ENCODE peak calls at places on chromosomes 4 and X, in four cellular contexts. C is K562, K is IMR-90, X is GM23248. S is an unnamed sample. For H3K4me1, the result is how much of the 10 kb centered on the place peaks cover.

GRCh38 chr4:77817304-77818076 is 1.7 kb downstream of the CNOT6L start:
- DNase-seq in X (peak), C (no peak), K (no peak), S (peak)

GRCh38 chr4:38884254-38884653 is 16.6 kb downstream of the FAM114A1 start:
- DNase-seq in K (no peak), C (no peak), X (no peak), S (peak)

GRCh38 chr4:12965334-12965733 is 518.8 kb downstream of the RAB28 start:
- DNase-seq in X (no peak), K (no peak), C (no peak), S (peak)

GRCh38 chr4:121900132-121900983 is 30.1 kb upstream of the BBS7 start:
- DNase-seq in C (peak), X (peak), K (peak), S (peak)

GRCh38 chrX:97363843-97364242 is 480.1 kb downstream of the RPA4 start:
- DNase-seq in C (no peak), X (no peak), K (no peak), S (no peak)

GRCh38 chr4:106971586-106971985 is 64.5 kb downstream of the DKK2 start:
- DNase-seq in C (no peak), X (no peak), K (no peak), S (no peak)

GRCh38 chrX:38494239-38494823 is 67.0 kb upstream of the TSPAN7 start:
- DNase-seq in C (no peak), K (no peak), X (no peak), S (no peak)

GRCh38 chr4:2036327-2036726 is 22.8 kb upstream of the NAT8L start:
- DNase-seq in X (no peak), K (no peak), C (no peak), S (no peak)

GRCh38 chrX:71911731-71912050 is 1.0 kb downstream of the NHSL2 start:
- DNase-seq in X (peak), C (no peak), K (no peak), S (no peak)

GRCh38 chr4:42326524-42326923 is 70.8 kb upstream of the SHISA3 start:
- DNase-seq in C (no peak), X (no peak), K (no peak), S (no peak)

GRCh38 chrX:134294548-134294947 is 57.6 kb downstream of the CCDC160 start:
- DNase-seq in X (peak), K (peak), C (no peak), S (no peak)

GRCh38 chr4:172666711-172667368 is 501.8 kb upstream of the GALNT7 start:
- DNase-seq in K (peak), X (peak), C (no peak), S (no peak)

GRCh38 chr4:123606946-123607542 is 210.4 kb downstream of the SPRY1 start:
- DNase-seq in K (no peak), X (no peak), C (no peak), S (no peak)

GRCh38 chrX:138748480-138748879 is 37.0 kb upstream of the FGF13 start:
- DNase-seq in X (peak), C (no peak), K (peak), S (peak)

GRCh38 chr4:75048208-75048879 is 115.4 kb downstream of the PARM1 start:
- DNase-seq in X (no peak), C (peak), K (no peak), S (no peak)

GRCh38 chrX:110317079-110317819 is 636 bp downstream of the AMMECR1 start:
- DNase-seq in X (peak), C (no peak), K (no peak), S (peak)

GRCh38 chr4:144861471-144861870 is 215.5 kb downstream of the HHIP start:
- DNase-seq in X (no peak), C (no peak), K (no peak), S (no peak)

GRCh38 chrX:47231167-47231566 is 1.6 kb upstream of the USP11 start:
- DNase-seq in C (no peak), X (no peak), K (no peak), S (no peak)

GRCh38 chr4:8294036-8294435 is 24.5 kb downstream of the HTRA3 start:
- DNase-seq in C (no peak), X (no peak), K (no peak), S (no peak)

GRCh38 chrX:47607091-47607490 is 12.6 kb downstream of the SYN1 start:
- DNase-seq in X (no peak), C (no peak), K (no peak), S (no peak)

GRCh38 chrX:23403849-23404248 is 69.2 kb downstream of the PTCHD1 start:
- DNase-seq in X (no peak), C (no peak), K (no peak), S (no peak)

GRCh38 chrX:9475984-9476383 is 11.1 kb downstream of the TBL1X start:
- DNase-seq in K (no peak), X (no peak), C (no peak), S (no peak)

GRCh38 chrX:133250184-133251080 is 32.3 kb upstream of the TFDP3 start:
- DNase-seq in K (no peak), X (no peak), C (no peak), S (no peak)

GRCh38 chr4:165874799-165875371 is 1.8 kb downstream of the TLL1 start:
- DNase-seq in C (no peak), X (no peak), K (no peak), S (no peak)

GRCh38 chr4:84597450-84597849 is 14.5 kb downstream of the CDS1 start:
- DNase-seq in K (no peak), X (no peak), C (no peak), S (no peak)

GRCh38 chrX:71992711-71993110 is 82.1 kb downstream of the NHSL2 start:
- DNase-seq in X (no peak), K (no peak), C (no peak), S (no peak)

GRCh38 chrX:68921937-68922456 is 93.2 kb downstream of the EFNB1 start:
- DNase-seq in X (no peak), K (no peak), C (no peak), S (no peak)

GRCh38 chr4:176794151-176794550 is 1.4 kb upstream of the VEGFC start:
- DNase-seq in K (peak), C (no peak), X (peak), S (no peak)

GRCh38 chr4:2786794-2787229 is 6.1 kb upstream of the SH3BP2 start:
- DNase-seq in K (no peak), C (no peak), X (no peak), S (no peak)

GRCh38 chr4:152689615-152690501 is 10.1 kb upstream of the TMEM154 start:
- DNase-seq in X (no peak), C (no peak), K (no peak), S (no peak)

GRCh38 chr4:185194924-185195632 is 8.7 kb downstream of the CFAP97 start:
- DNase-seq in C (no peak), K (no peak), X (no peak), S (no peak)

GRCh38 chr4:106690487-106690886 is 321.9 kb upstream of the GIMD1 start:
- DNase-seq in X (peak), C (no peak), K (peak), S (no peak)

GRCh38 chr4:156815717-156816319 is 155.8 kb downstream of the PDGFC start:
- DNase-seq in X (no peak), K (no peak), C (no peak), S (no peak)

GRCh38 chr4:105191621-105192210 is 45.0 kb downstream of the TET2 start:
- DNase-seq in C (no peak), K (peak), X (peak), S (no peak)

GRCh38 chr4:132605551-132605950 is 543.5 kb upstream of the PCDH10 start:
- DNase-seq in K (no peak), C (no peak), X (no peak), S (no peak)

GRCh38 chr4:158371158-158371557 is 150.5 kb upstream of the RXFP1 start:
- DNase-seq in X (peak), K (peak), C (no peak), S (no peak)

GRCh38 chr4:111268769-111269414 is 646.0 kb upstream of the PITX2 start:
- DNase-seq in X (peak), C (no peak), K (peak), S (peak)

GRCh38 chr4:107098403-107098802 is 62.3 kb upstream of the DKK2 start:
- DNase-seq in K (no peak), C (no peak), X (no peak), S (no peak)

DNA sequence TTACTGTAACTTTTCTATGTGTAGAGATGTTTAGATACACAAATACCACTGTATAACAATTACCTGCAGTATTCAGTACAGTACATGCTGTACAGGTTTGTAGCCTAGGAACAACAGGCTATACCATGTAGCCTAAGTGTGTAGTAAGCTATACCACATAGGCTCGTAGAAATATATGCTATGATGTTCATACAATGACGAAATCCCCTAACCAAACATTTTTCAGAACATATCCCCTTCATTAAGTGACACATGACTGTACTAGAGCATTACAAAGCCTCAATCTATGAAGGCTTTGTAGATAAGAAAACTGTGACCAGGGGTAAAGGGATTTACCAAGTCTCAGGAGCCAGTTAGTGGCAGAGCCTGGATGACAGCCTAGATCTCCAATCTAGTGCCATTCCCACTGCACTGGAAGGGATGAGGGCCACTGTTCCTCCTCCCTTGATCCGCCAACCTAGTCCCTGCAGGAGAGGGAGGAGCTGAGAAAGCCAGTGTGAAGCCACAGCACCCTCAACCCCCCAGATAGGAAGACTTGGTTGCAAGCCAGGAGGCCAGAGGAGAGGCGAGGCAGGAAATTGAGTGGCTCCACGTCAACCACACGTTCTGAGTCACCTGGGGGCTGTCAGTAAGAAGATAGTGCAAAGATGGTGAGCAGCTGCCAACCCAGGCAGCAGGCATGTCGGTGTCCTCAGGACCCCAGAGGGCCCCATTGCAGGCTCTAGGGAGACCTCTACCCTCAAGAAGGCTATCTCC is 227.7 kb downstream of the BCOR start:
- DNase-seq in C (peak), X (peak), K (peak), S (no peak)
- H2AFZ ChIP-seq in C (peak), X (no peak), K (peak), S (no peak)

GRCh38 chr4:6914448-6914847 is 4.8 kb downstream of the TBC1D14 start:
- DNase-seq in K (no peak), C (no peak), X (no peak), S (no peak)

GRCh38 chr4:6913350-6913749 is 3.7 kb downstream of the TBC1D14 start:
- DNase-seq in K (no peak), C (no peak), X (no peak), S (no peak)

GRCh38 chr4:6916587-6917444 is 7.2 kb downstream of the TBC1D14 start:
- DNase-seq in C (peak), K (no peak), X (peak), S (no peak)

GRCh38 chr4:6916069-6916586 is 6.5 kb downstream of the TBC1D14 start:
- DNase-seq in X (no peak), C (no peak), K (no peak), S (no peak)

GRCh38 chr4:6915041-6916005 is 5.7 kb downstream of the TBC1D14 start:
- DNase-seq in K (no peak), X (no peak), C (no peak), S (no peak)
- H3K4me1 ChIP-seq in K (under half), X (under half), C (half or more), S (under half)

GRCh38 chr4:143360838-143361237 is 24.2 kb downstream of the GAB1 start:
- DNase-seq in C (no peak), K (no peak), X (peak), S (no peak)

GRCh38 chr4:143357161-143357845 is 20.6 kb downstream of the GAB1 start:
- DNase-seq in C (no peak), X (no peak), K (no peak), S (peak)

GRCh38 chr4:143359794-143360193 is 23.1 kb downstream of the GAB1 start:
- DNase-seq in K (no peak), C (no peak), X (no peak), S (no peak)

GRCh38 chr4:143358419-143358818 is 21.7 kb downstream of the GAB1 start:
- DNase-seq in X (no peak), C (no peak), K (no peak), S (peak)

GRCh38 chr4:143358923-143359694 is 22.4 kb downstream of the GAB1 start:
- DNase-seq in C (no peak), X (peak), K (peak), S (peak)
- H2AFZ ChIP-seq in C (peak), X (no peak), K (no peak), S (no peak)

DNA sequence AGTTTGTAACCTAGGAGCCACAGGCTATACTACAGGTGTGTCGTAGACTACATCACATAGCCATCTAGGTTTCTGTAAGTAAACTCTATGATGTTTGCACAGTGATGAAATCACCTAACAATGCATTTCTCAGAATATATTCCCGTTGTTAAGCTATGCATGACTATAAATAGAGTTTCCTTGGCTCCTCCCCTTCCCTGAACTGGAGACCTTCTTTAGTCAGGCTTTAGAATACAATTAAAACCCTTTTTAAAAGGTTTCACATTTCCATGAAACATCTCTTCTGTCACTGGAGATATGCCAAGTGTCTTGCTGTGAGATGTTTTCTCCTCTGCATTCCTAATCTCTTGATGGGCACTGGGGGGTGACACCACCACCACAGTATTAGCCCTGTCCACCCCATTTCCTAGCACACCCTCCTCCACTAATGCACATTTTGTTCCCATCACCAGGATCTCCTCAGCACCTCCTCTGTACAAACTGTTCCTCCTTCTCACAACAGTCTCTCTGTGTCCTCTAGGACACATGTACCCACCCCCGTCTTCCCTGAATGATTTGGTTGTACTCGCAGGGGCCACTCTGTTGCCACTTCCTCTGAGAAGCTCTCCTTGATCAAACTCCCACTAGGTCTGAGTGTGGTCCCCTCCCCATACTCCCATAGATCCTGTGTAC is 334.5 kb upstream of the CPEB2 start:
- DNase-seq in K (no peak), C (no peak), X (no peak), S (no peak)
- H3K4me1 ChIP-seq in K (under half), C (under half), X (under half), S (under half)

DNA sequence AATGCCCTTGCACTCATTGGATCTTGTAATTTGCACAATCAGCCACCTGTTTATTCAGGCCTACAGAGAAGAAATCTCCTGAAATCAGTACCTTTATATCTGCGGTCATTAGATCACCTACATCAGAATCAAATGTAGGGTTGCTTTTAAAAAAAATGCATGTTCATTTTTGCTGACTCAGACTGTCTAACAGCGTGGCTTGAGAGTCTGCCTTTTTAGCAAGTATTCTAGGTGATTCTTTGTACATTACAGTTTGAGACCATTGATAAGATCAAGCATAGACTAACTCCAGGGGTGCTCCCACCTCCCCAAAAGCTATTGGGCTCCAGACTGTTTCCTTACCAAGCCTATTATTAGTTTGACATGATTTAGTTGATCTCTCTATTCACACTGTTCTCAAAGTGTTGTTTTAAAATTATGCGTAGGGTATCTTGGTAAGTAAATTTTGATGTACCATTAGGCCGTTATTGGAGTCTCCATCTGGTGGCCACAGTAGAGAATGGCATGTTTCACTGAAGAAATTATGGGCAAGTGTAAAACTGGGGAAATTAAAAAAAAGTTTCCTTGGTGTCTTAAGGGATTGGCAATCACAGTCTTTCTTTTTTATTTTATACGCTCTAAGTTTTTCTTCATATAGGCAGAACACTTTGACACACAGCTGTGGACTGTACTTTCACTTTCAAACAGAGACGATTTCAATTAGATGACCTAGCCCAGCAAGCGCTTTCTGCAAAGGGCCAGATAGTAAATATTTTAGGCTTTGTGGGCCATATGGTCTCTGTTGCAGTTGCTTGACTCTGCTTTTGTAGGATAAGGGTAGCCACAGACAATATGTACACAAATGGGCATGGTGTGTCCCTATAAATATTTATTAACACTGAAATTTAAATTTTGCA is 33.7 kb upstream of the MSL3 start:
- DNase-seq in C (peak), K (peak), X (peak), S (peak)
- H2AFZ ChIP-seq in C (no peak), K (no peak), X (peak), S (no peak)

GRCh38 chr4:87036713-87037112 is 101.9 kb downstream of the AFF1 start:
- DNase-seq in X (no peak), K (no peak), C (no peak), S (no peak)
- H3K4me1 ChIP-seq in X (half or more), K (under half), C (under half), S (under half)

GRCh38 chr4:155656025-155656424 is 10.6 kb upstream of the GUCY1A1 start:
- DNase-seq in C (no peak), K (no peak), X (no peak), S (no peak)
- H2AFZ ChIP-seq in C (no peak), K (no peak), X (no peak), S (no peak)

DNA sequence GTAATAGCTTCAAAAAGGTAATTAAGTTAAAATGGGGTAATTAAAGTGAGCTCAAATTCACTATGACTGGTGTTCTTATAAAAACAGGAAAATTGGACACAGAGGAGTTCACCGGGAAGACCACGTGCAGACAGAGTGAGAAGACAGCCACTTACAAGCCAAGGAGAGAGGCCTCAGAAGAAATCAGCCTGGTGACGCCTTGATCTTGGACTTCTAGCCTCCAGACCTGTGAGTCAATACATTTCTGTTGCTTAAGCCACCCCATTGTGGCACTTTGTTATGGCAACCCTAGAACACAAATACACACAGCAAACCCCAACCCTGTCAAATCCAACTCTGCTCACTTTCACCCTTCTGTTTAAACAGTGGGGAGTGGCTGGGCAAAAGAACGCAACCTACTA is 4.1 kb upstream of the CD38 start:
- DNase-seq in X (peak), C (no peak), K (no peak), S (no peak)
- H3K4me1 ChIP-seq in X (under half), C (under half), K (under half), S (under half)

GRCh38 chrX:11759172-11759460 is 1.1 kb downstream of the MSL3 start:
- DNase-seq in K (no peak), C (no peak), X (no peak), S (no peak)
- H2AFZ ChIP-seq in K (peak), C (peak), X (peak), S (peak)